ENCODE peak calls at places on chromosomes 7 and 10, in eight cellular contexts. J, V, H, F, I, T, S and X are unnamed samples.

GRCh38 chr10:126701526-126701925 is 31.0 kb upstream of the C10orf90 start:
- DNase-seq in J (no peak), V (no peak), H (no peak), F (no peak), I (no peak), T (no peak), S (no peak), X (no peak)

GRCh38 chr7:157282141-157282801 is 54.5 kb upstream of the DNAJB6 start:
- DNase-seq in J (no peak), V (no peak), H (peak), F (no peak), I (no peak), T (no peak), S (no peak), X (no peak)

GRCh38 chr10:51368943-51369342 is 294.7 kb downstream of the PRKG1 start:
- DNase-seq in J (no peak), V (no peak), H (no peak), F (no peak), I (no peak), T (no peak), S (no peak), X (no peak)

GRCh38 chr10:411597-411996 is 276.3 kb downstream of the ZMYND11 start:
- DNase-seq in J (no peak), V (no peak), H (no peak), F (no peak), I (no peak), T (no peak), S (no peak), X (no peak)

GRCh38 chr7:134954197-134955082 is 31.9 kb upstream of the AGBL3 start:
- DNase-seq in J (no peak), V (peak), H (no peak), F (no peak), I (peak), T (no peak), S (peak), X (no peak)

GRCh38 chr10:70232155-70232858 is 922 bp downstream of the PPA1 start:
- DNase-seq in J (peak), V (peak), H (peak), F (no peak), I (peak), T (peak), S (peak), X (peak)

GRCh38 chr10:94052901-94053638 is 59.3 kb downstream of the PLCE1 start:
- DNase-seq in J (no peak), V (no peak), H (no peak), F (no peak), I (no peak), T (no peak), S (no peak), X (no peak)

GRCh38 chr10:71998840-71999194 is 34.6 kb downstream of the CHST3 start:
- DNase-seq in J (peak), V (peak), H (peak), F (no peak), I (peak), T (peak), S (peak), X (peak)

GRCh38 chr10:87575851-87576250 is 71.2 kb downstream of the MINPP1 start:
- DNase-seq in J (no peak), V (no peak), H (no peak), F (no peak), I (no peak), T (no peak), S (no peak), X (no peak)

GRCh38 chr10:42960491-42961155 is 116.2 kb upstream of the RET start:
- DNase-seq in J (no peak), V (no peak), H (peak), F (peak), I (peak), T (peak), S (peak), X (no peak)

GRCh38 chr7:108808556-108808955 is 238.9 kb downstream of the DNAJB9 start:
- DNase-seq in J (no peak), V (no peak), H (no peak), F (peak), I (no peak), T (no peak), S (no peak), X (no peak)

GRCh38 chr7:36749282-36749960 is 25.1 kb upstream of the AOAH start:
- DNase-seq in J (no peak), V (peak), H (no peak), F (peak), I (peak), T (no peak), S (peak), X (peak)

GRCh38 chr10:62048919-62049636 is 147.6 kb downstream of the ARID5B start:
- DNase-seq in J (peak), V (peak), H (peak), F (peak), I (peak), T (peak), S (peak), X (peak)

GRCh38 chr10:12181065-12181775 is 14.5 kb downstream of the NUDT5 start:
- DNase-seq in J (no peak), V (peak), H (no peak), F (no peak), I (peak), T (no peak), S (peak), X (no peak)

GRCh38 chr7:10343108-10343507 is 630.6 kb upstream of the PHF14 start:
- DNase-seq in J (no peak), V (no peak), H (no peak), F (no peak), I (no peak), T (no peak), S (no peak), X (peak)

GRCh38 chr7:55641811-55642210 is 69.5 kb upstream of the VOPP1 start:
- DNase-seq in J (no peak), V (no peak), H (no peak), F (no peak), I (no peak), T (no peak), S (no peak), X (no peak)

GRCh38 chr7:11079907-11080306 is 106.2 kb downstream of the PHF14 start:
- DNase-seq in J (no peak), V (no peak), H (no peak), F (no peak), I (no peak), T (no peak), S (no peak), X (no peak)

GRCh38 chr7:99362801-99363200 is 11.7 kb upstream of the ARPC1B start:
- DNase-seq in J (no peak), V (peak), H (no peak), F (no peak), I (no peak), T (no peak), S (peak), X (no peak)

DNA sequence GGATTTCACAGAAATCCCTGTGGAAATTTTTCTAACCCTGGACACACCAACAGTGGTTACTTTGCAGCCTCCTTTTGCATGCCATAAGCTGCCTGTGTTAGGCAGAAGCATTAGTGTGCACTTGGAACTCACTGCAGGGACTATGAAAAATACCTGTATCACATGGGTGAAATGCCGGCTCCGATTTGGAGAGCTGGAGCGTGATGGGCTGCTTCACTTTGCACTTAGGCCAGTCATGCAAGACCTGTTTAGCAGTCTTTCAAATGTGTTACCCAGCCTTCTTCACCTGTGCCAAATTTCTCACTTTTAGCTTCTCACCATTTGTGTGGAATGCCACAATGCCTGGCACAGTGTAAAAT is 11.3 kb downstream of the NCOA4 start:
- DNase-seq in J (no peak), V (no peak), H (no peak), F (no peak), I (no peak), T (no peak), S (no peak), X (no peak)
- H3K4me3 ChIP-seq in J (peak), V (peak), H (no peak), F (no peak), I (no peak), T (no peak), S (no peak), X (no peak)

DNA sequence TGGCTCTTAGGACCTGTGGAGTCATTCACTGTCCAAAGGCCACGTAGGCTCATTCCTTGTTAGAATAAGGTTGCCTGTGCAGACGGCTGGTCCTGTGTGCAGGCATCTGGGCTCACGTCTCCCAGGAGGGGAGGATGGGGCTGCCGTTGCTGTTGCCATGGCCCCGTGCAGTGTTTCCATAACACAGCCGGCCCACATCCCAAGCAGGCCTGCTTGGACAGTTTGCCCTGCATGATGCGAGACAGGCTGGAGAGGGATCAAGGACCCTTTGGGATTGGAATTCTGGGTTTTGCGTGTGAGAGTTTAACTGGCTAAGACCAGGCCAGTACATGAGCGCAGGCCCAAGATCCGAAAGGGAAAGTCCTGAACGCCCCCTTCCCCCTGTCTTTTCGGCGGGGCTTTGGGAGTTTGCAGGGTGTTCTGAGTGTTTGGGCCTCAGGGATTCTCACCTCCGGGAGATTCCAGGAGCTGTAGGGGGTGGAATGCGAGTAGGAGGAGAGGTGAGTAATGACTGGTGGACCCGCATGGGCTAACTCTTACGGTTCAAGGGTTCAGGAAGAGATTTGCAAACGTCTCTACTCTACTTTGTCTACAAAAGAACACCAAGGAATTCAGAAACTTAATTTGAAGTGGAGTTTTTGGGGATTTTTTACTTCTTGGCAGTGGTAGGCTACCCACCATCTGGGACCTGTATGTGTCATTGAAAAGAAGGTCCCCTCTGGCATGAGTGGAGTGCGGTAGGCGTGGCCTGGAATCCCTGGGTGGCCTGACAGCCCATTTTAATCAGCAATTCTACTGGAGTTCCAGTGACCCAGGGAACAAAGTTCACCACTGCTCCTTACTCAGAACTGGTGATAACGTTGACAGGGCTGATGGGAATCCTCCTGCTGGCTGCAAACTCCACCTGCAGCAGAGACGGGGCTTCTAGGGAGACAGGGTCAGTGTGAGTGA is 125.4 kb downstream of the ITIH5 start:
- DNase-seq in J (no peak), V (peak), H (peak), F (peak), I (no peak), T (peak), S (peak), X (no peak)
- TF ChIP-seq CTCF in J (no peak), V (no peak), H (no peak), F (peak), I (no peak), T (no peak), S (no peak), X (no peak)

GRCh38 chr7:92767427-92767826 is 68.9 kb downstream of the CDK6 start:
- DNase-seq in J (no peak), V (peak), H (no peak), F (no peak), I (no peak), T (no peak), S (no peak), X (no peak)

GRCh38 chr7:92762853-92763252 is 73.5 kb downstream of the CDK6 start:
- DNase-seq in J (no peak), V (no peak), H (no peak), F (no peak), I (no peak), T (no peak), S (no peak), X (no peak)

GRCh38 chr7:92763636-92764423 is 72.5 kb downstream of the CDK6 start:
- DNase-seq in J (no peak), V (peak), H (peak), F (peak), I (peak), T (no peak), S (peak), X (peak)

GRCh38 chr7:92766461-92767003 is 69.8 kb downstream of the CDK6 start:
- DNase-seq in J (no peak), V (peak), H (no peak), F (no peak), I (no peak), T (no peak), S (peak), X (no peak)

GRCh38 chr7:92765725-92766124 is 70.6 kb downstream of the CDK6 start:
- DNase-seq in J (no peak), V (peak), H (no peak), F (no peak), I (no peak), T (no peak), S (peak), X (no peak)
- H3K4me3 ChIP-seq in J (no peak), V (no peak), H (no peak), F (no peak), I (no peak), T (no peak), S (no peak), X (no peak)

DNA sequence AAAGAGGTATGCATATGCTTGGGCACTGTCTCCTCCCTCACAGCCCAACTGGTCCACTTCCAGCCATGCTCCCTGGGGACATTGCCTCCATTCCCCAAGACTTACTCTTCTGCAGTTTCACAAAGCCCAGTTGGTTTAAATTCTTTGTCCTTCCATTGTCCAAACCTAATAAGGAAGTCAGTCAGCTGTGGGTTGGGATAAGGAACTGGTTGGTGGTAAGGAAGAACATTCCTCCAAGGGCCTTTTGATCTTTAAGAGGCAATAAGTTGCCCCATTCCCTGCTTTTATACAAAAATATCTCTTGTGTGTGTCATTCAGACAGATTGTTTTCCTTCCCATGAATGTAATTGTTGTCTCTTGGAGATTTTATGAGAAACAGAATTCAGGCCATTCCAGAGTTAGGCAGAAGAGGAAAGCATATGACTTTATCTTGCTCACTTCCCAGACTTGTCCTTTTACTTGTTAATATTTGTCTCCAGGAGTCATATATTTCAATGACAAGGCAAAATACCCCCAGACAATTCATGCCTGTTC is 673.7 kb downstream of the SUGCT start:
- DNase-seq in J (no peak), V (peak), H (peak), F (peak), I (no peak), T (no peak), S (peak), X (peak)
- TF ChIP-seq CTCF in J (no peak), V (no peak), H (no peak), F (no peak), I (no peak), T (no peak), S (no peak), X (no peak)

GRCh38 chr10:92846819-92847184 is 1.5 kb upstream of the EXOC6 start:
- DNase-seq in J (no peak), V (no peak), H (no peak), F (no peak), I (no peak), T (no peak), S (no peak), X (no peak)

GRCh38 chr10:92844746-92845145 is 3.6 kb upstream of the EXOC6 start:
- DNase-seq in J (no peak), V (peak), H (no peak), F (no peak), I (peak), T (no peak), S (peak), X (no peak)

GRCh38 chr10:92848037-92848440 is 281 bp upstream of the EXOC6 start:
- DNase-seq in J (peak), V (no peak), H (no peak), F (no peak), I (no peak), T (no peak), S (no peak), X (no peak)

GRCh38 chr10:92847185-92847864 is 995 bp upstream of the EXOC6 start:
- DNase-seq in J (no peak), V (peak), H (no peak), F (peak), I (peak), T (no peak), S (peak), X (no peak)

GRCh38 chr10:92845926-92846325 is 2.4 kb upstream of the EXOC6 start:
- DNase-seq in J (no peak), V (no peak), H (no peak), F (no peak), I (peak), T (no peak), S (no peak), X (no peak)
- H3K4me3 ChIP-seq in J (no peak), V (no peak), H (no peak), F (no peak), I (no peak), T (no peak), S (no peak), X (no peak)

GRCh38 chr7:644381-645305 is 81.9 kb upstream of the DNAAF5 start:
- DNase-seq in J (no peak), V (peak), H (no peak), F (no peak), I (no peak), T (peak), S (no peak), X (no peak)
- TF ChIP-seq CTCF in J (no peak), V (no peak), H (no peak), F (no peak), I (no peak), T (no peak), S (no peak), X (no peak)

GRCh38 chr10:96374985-96375830 is 16.4 kb upstream of the OPALIN start:
- DNase-seq in J (peak), V (peak), H (peak), F (peak), I (peak), T (peak), S (peak), X (peak)
- H3K4me3 ChIP-seq in J (peak), V (peak), H (peak), F (peak), I (peak), T (peak), S (peak), X (peak)

GRCh38 chr7:122550545-122550944 is 148.4 kb downstream of the RNF133 start:
- DNase-seq in J (no peak), V (peak), H (no peak), F (no peak), I (no peak), T (no peak), S (peak), X (no peak)
- TF ChIP-seq CTCF in J (no peak), V (no peak), H (no peak), F (peak), I (no peak), T (no peak), S (peak), X (peak)